ENCODE peak calls at places on chromosomes 13 and 19, in five cellular contexts. Z is lower lobe of right lung; H is CD8-positive, alpha-beta memory T cell; X is cardiac muscle cell; V is AG09309. K is an unnamed sample.

GRCh38 chr13:19984430-19985218 is 26.1 kb downstream of the ZMYM2 start:
- DNase-seq in Z (no peak), H (peak; percentile 8), X (peak; percentile 63), V (peak; percentile 3), K (peak; percentile 43)

GRCh38 chr13:111422352-111422751 is 101.9 kb downstream of the TEX29 start:
- DNase-seq in Z (no peak), H (no peak), X (no peak), V (no peak), K (no peak)

GRCh38 chr19:48123907-48124675 is 13.5 kb upstream of the PLA2G4C start:
- DNase-seq in Z (no peak), H (no peak), X (no peak), V (peak; percentile 42), K (no peak)

GRCh38 chr13:23969672-23970071 is 72.4 kb upstream of the C1QTNF9B start:
- DNase-seq in Z (no peak), H (no peak), X (peak; percentile 46), V (no peak), K (no peak)

GRCh38 chr19:1158885-1159448 is 15.1 kb downstream of the SBNO2 start:
- DNase-seq in Z (no peak), H (no peak), X (no peak), V (no peak), K (no peak)

GRCh38 chr19:55486043-55486970 is 1.3 kb downstream of the NAT14 start:
- DNase-seq in Z (no peak), H (no peak), X (no peak), V (no peak), K (no peak)

GRCh38 chr13:94121686-94122085 is 357.8 kb downstream of the DCT start:
- DNase-seq in Z (no peak), H (no peak), X (no peak), V (peak; percentile 11), K (no peak)

GRCh38 chr13:111900390-111901180 is 166.4 kb upstream of the SOX1 start:
- DNase-seq in Z (no peak), H (no peak), X (no peak), V (no peak), K (no peak)

GRCh38 chr13:44422755-44423643 is 49.4 kb downstream of the SERP2 start:
- DNase-seq in Z (no peak), H (no peak), X (no peak), V (no peak), K (no peak)

GRCh38 chr19:50371914-50372475 is 4.3 kb upstream of the NR1H2 start:
- DNase-seq in Z (peak; percentile 59), H (no peak), X (no peak), V (no peak), K (no peak)

GRCh38 chr13:99085139-99085845 is 107.4 kb upstream of the DOCK9 start:
- DNase-seq in Z (no peak), H (peak; percentile 46), X (peak; percentile 28), V (no peak), K (no peak)

GRCh38 chr13:93344048-93344447 is 117.4 kb downstream of the GPC6 start:
- DNase-seq in Z (no peak), H (no peak), X (no peak), V (no peak), K (no peak)

GRCh38 chr19:5288347-5288739 is 52.3 kb downstream of the PTPRS start:
- DNase-seq in Z (no peak), H (no peak), X (no peak), V (no peak), K (no peak)
- H3K4me3 ChIP-seq in Z (peak overlapping the region; percentile 27), H (no peak overlapping the region), X (no peak overlapping the region), V (no peak overlapping the region), K (no peak overlapping the region)

GRCh38 chr13:40191186-40191980 is 475.1 kb downstream of the FOXO1 start:
- DNase-seq in Z (no peak), H (no peak), X (peak; percentile 9), V (no peak), K (no peak)

GRCh38 chr13:40190656-40191100 is 475.8 kb downstream of the FOXO1 start:
- DNase-seq in Z (no peak), H (peak; percentile 76), X (peak; percentile 13), V (peak; percentile 43), K (peak; percentile 85)

GRCh38 chr13:40193290-40194203 is 472.9 kb downstream of the FOXO1 start:
- DNase-seq in Z (no peak), H (no peak), X (no peak), V (no peak), K (no peak)

GRCh38 chr13:40194204-40194806 is 472.1 kb downstream of the FOXO1 start:
- DNase-seq in Z (no peak), H (no peak), X (no peak), V (no peak), K (no peak)

GRCh38 chr13:40192516-40193257 is 473.8 kb downstream of the FOXO1 start:
- DNase-seq in Z (no peak), H (no peak), X (no peak), V (no peak), K (no peak)
- H3K4me3 ChIP-seq in Z (no peak overlapping the region), H (no peak overlapping the region), X (no peak overlapping the region), V (no peak overlapping the region), K (no peak overlapping the region)

DNA sequence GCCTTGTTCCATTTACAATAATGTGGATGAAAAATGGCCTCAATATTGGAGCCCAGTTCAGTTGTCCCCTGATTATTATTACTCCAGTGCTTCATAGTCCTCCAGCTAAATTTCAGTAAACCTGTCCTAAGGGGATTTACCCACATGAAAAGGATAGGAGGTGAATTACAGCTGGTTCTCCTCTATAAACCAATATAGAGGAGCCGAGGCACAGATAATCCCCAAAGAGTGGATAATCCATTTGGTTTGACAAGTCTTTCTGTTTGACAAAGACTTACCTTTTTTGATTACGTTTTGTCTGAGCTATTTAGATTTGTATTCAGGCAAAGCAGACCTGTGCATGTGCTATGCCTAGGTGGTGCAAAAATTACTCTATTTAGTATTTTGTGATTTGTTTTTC is 2.7 kb downstream of the CNMD start:
- DNase-seq in Z (no peak), H (no peak), X (no peak), V (no peak), K (no peak)
- H3K4me3 ChIP-seq in Z (no peak overlapping the region), H (no peak overlapping the region), X (no peak overlapping the region), V (no peak overlapping the region), K (no peak overlapping the region)

GRCh38 chr13:39106216-39106995 is 68.2 kb downstream of the NHLRC3 start:
- DNase-seq in Z (no peak), H (no peak), X (no peak), V (no peak), K (no peak)

GRCh38 chr13:39111145-39111544 is 72.9 kb downstream of the NHLRC3 start:
- DNase-seq in Z (no peak), H (no peak), X (peak; percentile 77), V (no peak), K (no peak)

GRCh38 chr13:39110518-39111097 is 72.4 kb downstream of the NHLRC3 start:
- DNase-seq in Z (no peak), H (no peak), X (peak; percentile 56), V (no peak), K (no peak)

GRCh38 chr13:39107484-39108040 is 69.3 kb downstream of the NHLRC3 start:
- DNase-seq in Z (no peak), H (no peak), X (no peak), V (no peak), K (no peak)

DNA sequence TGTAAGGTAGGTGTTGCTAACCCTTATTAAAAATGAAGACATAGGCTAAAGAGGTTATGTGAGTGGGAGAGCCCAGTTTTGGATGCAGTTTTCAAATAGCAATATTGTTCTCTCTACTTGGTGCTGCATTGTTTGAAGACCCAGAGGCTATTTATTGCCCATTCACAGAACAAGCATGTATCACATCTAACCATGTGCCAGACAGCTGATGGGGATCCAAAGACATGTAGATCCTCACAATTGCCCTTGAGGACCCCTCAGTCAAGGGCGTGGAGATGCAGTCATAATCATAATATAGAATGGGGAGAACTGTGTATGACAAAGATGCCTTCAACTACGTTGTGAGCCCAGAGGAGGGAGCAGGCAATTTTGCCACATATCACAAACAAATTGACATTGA is 70.5 kb downstream of the NHLRC3 start:
- DNase-seq in Z (no peak), H (no peak), X (no peak), V (no peak), K (no peak)
- H3K4me3 ChIP-seq in Z (no peak overlapping the region), H (no peak overlapping the region), X (no peak overlapping the region), V (no peak overlapping the region), K (no peak overlapping the region)

GRCh38 chr13:33541962-33542308 is 256.4 kb upstream of the STARD13 start:
- DNase-seq in Z (no peak), H (no peak), X (no peak), V (no peak), K (no peak)
- H3K4me3 ChIP-seq in Z (peak overlapping the region; percentile 53), H (peak overlapping the region; percentile 91), X (peak overlapping the region; percentile 48), V (peak overlapping the region; percentile 49), K (peak overlapping the region; percentile 65)

DNA sequence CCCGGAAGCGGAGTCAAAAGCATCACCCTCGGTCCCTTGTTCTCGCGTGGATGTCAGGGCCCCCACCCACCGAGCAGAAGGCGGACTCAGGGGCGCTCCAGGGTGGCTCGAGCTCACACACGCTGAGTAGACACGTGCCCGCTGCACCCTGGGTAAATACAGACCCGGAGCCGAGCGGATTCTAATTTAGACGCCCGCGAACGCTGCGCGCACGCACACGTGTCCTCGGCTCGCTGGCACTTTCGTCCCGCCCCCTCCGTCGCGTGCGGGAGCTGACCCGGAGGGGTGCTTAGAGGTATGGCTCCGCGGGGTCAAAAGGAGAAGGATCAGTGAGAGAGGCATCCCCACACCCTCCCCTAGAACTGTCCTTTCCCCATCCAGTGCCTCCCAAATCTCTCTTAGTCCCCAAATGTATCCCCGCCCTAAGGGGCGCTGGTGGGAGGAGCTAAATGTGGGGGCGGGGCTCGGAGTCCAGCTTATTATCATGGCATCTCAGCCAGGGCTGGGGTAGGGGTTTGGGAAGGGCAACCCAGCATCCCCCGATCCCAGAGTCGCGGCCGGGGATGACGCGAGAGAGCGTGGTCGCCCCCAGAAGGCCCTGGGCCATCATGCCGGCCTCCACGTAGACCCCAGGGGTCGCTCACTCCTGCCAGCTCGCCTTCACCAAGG is 451 bp upstream of the ICAM5 start:
- DNase-seq in Z (peak; percentile 83), H (peak; percentile 63), X (peak; percentile 77), V (no peak), K (peak; percentile 64)
- H3K4me3 ChIP-seq in Z (peak overlapping the region; percentile 68), H (peak overlapping the region; percentile 42), X (peak overlapping the region; percentile 50), V (peak overlapping the region; percentile 59), K (peak overlapping the region; percentile 57)

DNA sequence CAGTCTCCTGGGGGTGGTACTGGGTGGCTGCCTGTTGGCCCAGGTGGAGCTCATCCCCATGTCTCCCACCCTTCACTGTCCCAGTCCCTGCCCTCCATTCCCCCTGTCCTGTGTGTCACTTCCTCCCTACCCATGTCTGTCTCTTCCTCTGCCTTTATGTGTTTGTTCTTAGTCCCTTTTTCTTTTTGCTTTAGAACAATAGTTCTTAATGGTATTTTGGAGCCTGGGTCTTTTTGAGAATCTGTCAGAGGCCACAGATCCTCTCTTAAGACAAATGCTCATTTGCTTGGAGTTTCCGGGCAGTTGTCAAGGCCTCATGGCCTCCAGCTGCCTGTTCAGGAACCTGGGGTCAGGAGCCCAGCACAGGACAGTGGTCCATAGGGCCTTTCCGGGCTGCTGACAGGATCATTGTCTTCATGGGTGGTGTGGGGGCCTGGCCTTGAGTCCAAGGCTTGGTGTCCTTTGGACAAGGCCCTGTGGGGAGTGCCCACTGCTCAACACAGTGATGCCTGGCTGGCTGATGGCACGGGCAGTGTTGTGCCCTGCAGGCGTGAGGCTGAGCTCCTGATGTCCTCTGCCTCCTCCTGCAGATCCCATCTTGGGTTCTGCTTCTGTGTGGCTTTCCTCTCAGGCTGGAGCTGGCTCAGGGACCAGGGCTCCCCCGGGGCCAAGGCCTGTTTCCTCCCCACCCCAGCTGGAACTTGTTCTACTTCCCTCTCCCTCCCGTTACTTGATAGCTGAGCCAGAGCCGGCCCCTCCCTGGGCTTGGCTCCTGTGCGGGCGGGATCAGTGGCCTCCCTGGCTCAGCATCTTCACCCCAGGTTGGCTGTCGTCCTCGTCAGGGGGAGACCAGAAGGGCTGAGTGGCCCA is 3.5 kb downstream of the EGLN2 start:
- DNase-seq in Z (no peak), H (peak; percentile 26), X (no peak), V (no peak), K (no peak)
- H3K4me3 ChIP-seq in Z (peak overlapping the region; percentile 92), H (peak overlapping the region; percentile 59), X (no peak overlapping the region), V (peak overlapping the region; percentile 16), K (no peak overlapping the region)